ENCODE peak calls at places on chromosomes 1 and 21, in five cellular contexts. J is anterior cingulate cortex; R is activated CD4-positive, CD25-positive, alpha-beta regulatory T cell treated with anti-CD3 and anti-CD28 coated beads, Interleukin-2, amount 50 U/mL, for 16 hours; X is activated CD4-positive, alpha-beta memory T cell treated with anti-CD3 and anti-CD28 coated beads, Interleukin-2, amount 10 ng/mL, durations not matched to agents 7 days and 5 days; I is GM19239. W is an unnamed sample.

GRCh38 chr1:200179126-200179780 is 151.7 kb downstream of the NR5A2 start:
- DNase-seq in J (no peak), R (no peak), X (no peak), I (no peak), W (no peak)

GRCh38 chr1:223714849-223715709 is 2.7 kb downstream of the CAPN2 start:
- DNase-seq in J (no peak), R (no peak), X (no peak), I (no peak), W (no peak)

GRCh38 chr1:167808104-167808503 is 86.3 kb downstream of the MPZL1 start:
- DNase-seq in J (no peak), R (no peak), X (no peak), I (no peak), W (no peak)

GRCh38 chr1:93708734-93709481 is 27.3 kb upstream of the BCAR3 start:
- DNase-seq in J (no peak), R (no peak), X (peak), I (no peak), W (no peak)

GRCh38 chr1:23555225-23555801 is 4.0 kb downstream of the ID3 start:
- DNase-seq in J (no peak), R (no peak), X (no peak), I (no peak), W (no peak)

GRCh38 chr1:221695346-221695745 is 46.5 kb downstream of the DUSP10 start:
- DNase-seq in J (no peak), R (no peak), X (no peak), I (no peak), W (no peak)

GRCh38 chr1:56824956-56825355 is 5.8 kb upstream of the FYB2 start:
- DNase-seq in J (no peak), R (no peak), X (no peak), I (no peak), W (no peak)

GRCh38 chr21:27189870-27190269 is 223.0 kb upstream of the ADAMTS5 start:
- DNase-seq in J (no peak), R (no peak), X (no peak), I (no peak), W (no peak)

GRCh38 chr21:25501996-25502665 is 105.2 kb downstream of the MRPL39 start:
- DNase-seq in J (no peak), R (no peak), X (no peak), I (no peak), W (no peak)

GRCh38 chr1:181117648-181118449 is 29.3 kb downstream of the IER5 start:
- DNase-seq in J (no peak), R (no peak), X (no peak), I (no peak), W (no peak)

GRCh38 chr1:16618719-16619118 is 5.4 kb upstream of the NBPF1 start:
- DNase-seq in J (no peak), R (no peak), X (peak), I (no peak), W (no peak)

GRCh38 chr1:151282883-151283725 is 1.0 kb downstream of the ZNF687 start:
- DNase-seq in J (no peak), R (no peak), X (peak), I (no peak), W (no peak)

GRCh38 chr1:186093437-186093836 is 281.6 kb downstream of the TPR start:
- DNase-seq in J (no peak), R (no peak), X (no peak), I (no peak), W (no peak)

GRCh38 chr1:36279110-36279788 is 26.9 kb upstream of the SH3D21 start:
- DNase-seq in J (no peak), R (no peak), X (no peak), I (no peak), W (no peak)

GRCh38 chr1:182255494-182255893 is 136.1 kb downstream of the GLUL start:
- DNase-seq in J (no peak), R (no peak), X (no peak), I (no peak), W (no peak)

GRCh38 chr1:36622741-36623648 is 140.3 kb upstream of the CSF3R start:
- DNase-seq in J (no peak), R (no peak), X (no peak), I (no peak), W (no peak)

GRCh38 chr1:223364685-223365382 is 858 bp upstream of the SUSD4 start:
- DNase-seq in J (no peak), R (no peak), X (no peak), I (no peak), W (no peak)

GRCh38 chr1:147272042-147272441 is 29.6 kb downstream of the CHD1L start:
- DNase-seq in J (no peak), R (no peak), X (no peak), I (no peak), W (no peak)

GRCh38 chr1:178625695-178626094 is 99.3 kb upstream of the RALGPS2 start:
- DNase-seq in J (no peak), R (no peak), X (no peak), I (no peak), W (no peak)

GRCh38 chr1:207335695-207336363 is 14.4 kb downstream of the CD55 start:
- DNase-seq in J (no peak), R (no peak), X (no peak), I (no peak), W (no peak)

GRCh38 chr1:241640149-241640866 is at the start of the genes CHML and OPN3:
- DNase-seq in J (peak), R (peak), X (peak), I (peak), W (peak)

GRCh38 chr1:188557052-188557451 is 1728.3 kb downstream of the PLA2G4A start:
- DNase-seq in J (no peak), R (no peak), X (no peak), I (no peak), W (no peak)

GRCh38 chr1:116990612-116991151 is 10.9 kb upstream of the CD101 start:
- DNase-seq in J (no peak), R (no peak), X (no peak), I (no peak), W (no peak)

GRCh38 chr21:34280389-34280795 is 83.4 kb upstream of the KCNE2 start:
- DNase-seq in J (no peak), R (no peak), X (no peak), I (no peak), W (no peak)

GRCh38 chr1:40094481-40095110 is 2.5 kb downstream of the PPT1 start:
- DNase-seq in J (no peak), R (no peak), X (no peak), I (no peak), W (no peak)